ENCODE peak calls at places on chromosomes 16 and 17, in eight cellular contexts. X, C, Z, F, M, Q, K and L are unnamed samples. For H3K4me1, the result is how much of the 10 kb centered on the place peaks cover.

GRCh38 chr16:4475880-4476790 is at the start of gene HMOX2:
- DNase-seq in C (peak), X (peak), F (peak), K (peak), Z (peak), Q (peak), M (peak), L (peak)

GRCh38 chr17:74387365-74388218 is 20.3 kb downstream of the GPR142 start:
- DNase-seq in F (peak), Q (peak), K (no peak), M (peak), Z (no peak), X (no peak), C (no peak), L (no peak)

GRCh38 chr16:83799336-83799735 is 8.4 kb upstream of the HSBP1 start:
- DNase-seq in Z (no peak), F (no peak), M (no peak), C (no peak), K (no peak), Q (no peak), X (no peak), L (no peak)

GRCh38 chr17:50100921-50101345 is 5.8 kb downstream of the PDK2 start:
- DNase-seq in F (no peak), M (no peak), Z (peak), X (no peak), C (no peak), Q (peak), K (no peak), L (no peak)

GRCh38 chr17:40191237-40192208 is 14.3 kb downstream of the RAPGEFL1 start:
- DNase-seq in C (peak), F (peak), X (peak), Z (peak), Q (peak), M (peak), K (peak), L (peak)

GRCh38 chr17:59366773-59367656 is 35.6 kb downstream of the YPEL2 start:
- DNase-seq in Z (peak), Q (no peak), X (no peak), C (no peak), F (no peak), M (peak), K (peak), L (no peak)

GRCh38 chr17:77254961-77255741 is 114.4 kb downstream of the SEC14L1 start:
- DNase-seq in M (peak), F (no peak), Z (peak), C (no peak), Q (peak), K (peak), X (peak), L (no peak)

GRCh38 chr17:77534137-77534536 is 393.4 kb downstream of the SEC14L1 start:
- DNase-seq in Z (no peak), X (no peak), Q (no peak), C (no peak), K (no peak), M (no peak), F (peak), L (no peak)

GRCh38 chr16:48972236-48972635 is 309.4 kb downstream of the CBLN1 start:
- DNase-seq in K (no peak), F (no peak), X (no peak), Z (no peak), M (no peak), Q (no peak), C (no peak), L (no peak)

GRCh38 chr16:53809088-53809951 is 105.4 kb downstream of the FTO start:
- DNase-seq in X (no peak), C (no peak), K (no peak), Q (no peak), F (no peak), Z (peak), M (no peak), L (no peak)

GRCh38 chr16:87829123-87829980 is 40.0 kb downstream of the SLC7A5 start:
- DNase-seq in X (peak), C (no peak), M (no peak), Z (no peak), Q (no peak), K (no peak), F (no peak), L (no peak)

GRCh38 chr17:29574732-29575510 is 6.4 kb downstream of the TP53I13 start:
- DNase-seq in X (no peak), K (peak), M (peak), Z (no peak), F (peak), C (no peak), Q (no peak), L (no peak)

GRCh38 chr17:71460943-71461342 is 659.9 kb upstream of the SOX9 start:
- DNase-seq in K (no peak), Z (peak), M (peak), X (peak), Q (peak), C (no peak), F (no peak), L (no peak)

GRCh38 chr17:81821603-81822311 is 11.3 kb downstream of the MCRIP1 start:
- DNase-seq in Q (peak), F (peak), K (peak), Z (peak), X (peak), M (peak), C (no peak), L (no peak)

GRCh38 chr16:13939821-13940220 is 19.9 kb downstream of the ERCC4 start:
- DNase-seq in M (no peak), X (no peak), C (no peak), K (no peak), F (no peak), Q (no peak), Z (peak), L (no peak)

GRCh38 chr16:87173294-87173883 is 143.8 kb downstream of the C16orf95 start:
- DNase-seq in C (no peak), F (no peak), M (no peak), K (no peak), X (no peak), Z (no peak), Q (no peak), L (no peak)

GRCh38 chr17:21143695-21144094 is 16.9 kb downstream of the DHRS7B start:
- DNase-seq in K (no peak), Z (no peak), X (no peak), Q (no peak), M (no peak), C (no peak), F (no peak), L (no peak)

GRCh38 chr17:30380106-30380420 is 1.3 kb downstream of the CPD start:
- DNase-seq in C (no peak), Q (no peak), Z (peak), M (no peak), F (no peak), K (no peak), X (no peak), L (no peak)

GRCh38 chr16:7921360-7921759 is 588.7 kb downstream of the RBFOX1 start:
- DNase-seq in Q (peak), F (no peak), Z (no peak), X (no peak), M (no peak), K (no peak), C (no peak), L (no peak)

GRCh38 chr16:57899771-57900661 is 70.9 kb downstream of the CNGB1 start:
- DNase-seq in X (peak), C (peak), Q (peak), F (peak), M (peak), K (peak), Z (peak), L (no peak)

GRCh38 chr16:70789927-70790447 is 11.0 kb downstream of the VAC14 start:
- DNase-seq in K (no peak), Z (no peak), M (no peak), F (no peak), Q (no peak), C (no peak), X (no peak), L (no peak)

GRCh38 chr17:75155191-75155601 is 884 bp upstream of the JPT1 start:
- DNase-seq in Q (peak), K (no peak), C (no peak), X (no peak), M (no peak), Z (no peak), F (no peak), L (peak)

GRCh38 chr17:48745381-48746275 is 17.1 kb upstream of the HOXB13 start:
- DNase-seq in Q (peak), C (no peak), X (no peak), M (no peak), Z (no peak), F (no peak), K (no peak), L (no peak)

GRCh38 chr16:3266873-3267537 is 10.6 kb upstream of the MEFV start:
- DNase-seq in K (no peak), Z (peak), F (no peak), C (peak), X (peak), Q (peak), M (no peak), L (no peak)

GRCh38 chr17:65467156-65467555 is 94.3 kb downstream of the AXIN2 start:
- DNase-seq in Q (no peak), X (no peak), M (no peak), Z (no peak), C (no peak), K (no peak), F (no peak), L (no peak)

GRCh38 chr16:65666132-65666869 is 544.4 kb upstream of the CDH11 start:
- DNase-seq in M (no peak), X (no peak), K (no peak), Z (no peak), F (no peak), C (no peak), Q (peak), L (no peak)

DNA sequence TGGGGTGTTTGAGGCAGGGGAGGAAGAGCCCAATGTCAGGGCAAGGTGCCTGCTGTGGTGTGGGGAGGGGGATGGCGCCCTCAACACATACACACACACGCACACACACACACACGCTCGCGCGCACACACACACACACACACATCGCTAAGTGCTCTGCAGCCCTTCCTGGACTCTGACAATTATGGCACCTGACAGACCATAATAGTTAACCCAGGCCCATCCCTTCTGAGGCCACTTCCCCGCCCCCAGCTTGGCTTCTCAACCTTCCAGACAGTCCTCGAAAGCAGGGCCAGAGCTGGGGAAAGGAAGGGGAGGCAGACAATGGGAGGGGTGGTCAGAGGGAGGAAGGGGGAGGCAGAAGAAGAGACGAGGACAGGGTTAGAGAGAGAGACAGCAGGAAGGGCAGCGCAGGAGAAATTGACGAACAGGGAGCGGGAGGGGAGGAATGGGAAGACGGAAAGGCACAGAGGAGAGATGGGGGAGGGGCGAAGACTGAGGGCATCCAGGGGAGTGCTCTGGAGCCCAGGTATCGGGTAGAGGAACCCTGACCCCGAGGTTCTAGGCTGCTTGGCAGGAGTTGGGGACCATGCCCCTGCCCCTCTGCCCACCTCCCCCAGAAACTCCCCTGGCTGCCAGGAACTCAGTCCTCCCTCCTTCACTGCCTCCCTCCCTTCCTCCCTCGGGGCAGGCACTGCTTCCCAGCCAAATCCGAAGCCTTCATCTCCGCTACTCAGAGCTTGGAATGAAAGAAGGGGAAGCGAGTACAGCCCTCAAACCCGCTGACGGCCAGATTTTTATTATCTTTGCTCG is 4.0 kb downstream of the SRCIN1 start:
- DNase-seq in K (no peak), Q (peak), X (peak), Z (no peak), C (no peak), M (no peak), F (no peak), L (no peak)
- H3K27ac ChIP-seq in K (no peak), Q (no peak), X (no peak), Z (no peak), C (no peak), M (no peak), F (no peak), L (no peak)

DNA sequence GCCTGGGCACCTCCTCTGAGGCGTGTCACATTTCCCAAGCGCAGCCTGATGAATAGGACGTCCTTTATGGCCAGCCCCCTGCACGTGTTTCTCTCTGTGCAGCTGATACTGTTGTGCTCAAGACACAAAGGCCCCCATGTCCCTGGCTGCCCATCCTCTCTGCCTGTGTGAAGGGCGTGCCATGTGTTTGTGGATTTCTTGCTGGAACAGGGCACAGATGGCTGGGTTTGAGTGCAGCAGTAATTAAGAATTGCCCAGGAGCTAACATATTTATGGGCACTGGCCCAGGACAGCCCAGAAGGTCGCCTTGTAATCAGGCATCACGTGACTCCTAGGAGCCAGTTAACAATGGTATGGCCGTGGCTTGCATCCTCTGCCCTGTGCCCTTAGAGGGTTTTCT is 181.1 kb downstream of the CCDC182 start:
- DNase-seq in C (no peak), M (no peak), Q (no peak), Z (no peak), F (no peak), K (no peak), X (no peak), L (no peak)
- H3K4me1 ChIP-seq in C (under half), M (under half), Q (under half), Z (under half), F (under half), K (under half), X (under half), L (under half)

GRCh38 chr17:82823004-82823403 is 16.8 kb downstream of the ZNF750 start:
- DNase-seq in X (no peak), M (no peak), C (no peak), Z (no peak), K (no peak), Q (peak), F (no peak), L (no peak)
- TF ChIP-seq CTCF in X (peak), M (no peak), C (no peak), Z (no peak), K (no peak), Q (peak), F (peak), L (no peak)

GRCh38 chr17:43832168-43832975 is 574 bp downstream of the MPP3 start:
- DNase-seq in F (peak), Z (peak), X (peak), K (peak), C (no peak), M (peak), Q (peak), L (peak)
- H3K27ac ChIP-seq in F (peak), Z (peak), X (peak), K (peak), C (no peak), M (peak), Q (no peak), L (no peak)